ENCODE peak calls at places on chromosomes 1 and 21, in five cellular contexts. L is sigmoid colon, W is Karpas-422, K is pancreas, D is OCI-LY7. F is an unnamed sample.

GRCh38 chr1:224644553-224645154 is 28.5 kb downstream of the CNIH3 start:
- DNase-seq in L (no peak), W (peak; percentile 78), K (no peak), D (peak; percentile 64), F (no peak)

GRCh38 chr1:24097663-24098062 is 14.3 kb downstream of the MYOM3 start:
- DNase-seq in L (no peak), W (no peak), K (no peak), D (no peak), F (no peak)

GRCh38 chr1:100506221-100506620 is 31.7 kb upstream of the GPR88 start:
- DNase-seq in L (no peak), W (no peak), K (no peak), D (no peak), F (no peak)

GRCh38 chr1:237478842-237479241 is 411.9 kb downstream of the ZP4 start:
- DNase-seq in L (no peak), W (no peak), K (no peak), D (no peak), F (no peak)

GRCh38 chr1:18805116-18805515 is 54.3 kb downstream of the TAS1R2 start:
- DNase-seq in L (no peak), W (no peak), K (no peak), D (no peak), F (no peak)

GRCh38 chr1:236009857-236010256 is 55.0 kb downstream of the NID1 start:
- DNase-seq in L (no peak), W (no peak), K (no peak), D (no peak), F (no peak)

GRCh38 chr21:35559128-35559831 is 501.0 kb downstream of the SETD4 start:
- DNase-seq in L (no peak), W (no peak), K (no peak), D (no peak), F (no peak)

GRCh38 chr1:213176341-213176740 is 125.3 kb downstream of the RPS6KC1 start:
- DNase-seq in L (no peak), W (no peak), K (no peak), D (no peak), F (no peak)

GRCh38 chr1:184826001-184826400 is 71.3 kb upstream of the EDEM3 start:
- DNase-seq in L (no peak), W (no peak), K (no peak), D (no peak), F (no peak)

GRCh38 chr1:22114083-22115012 is 28.5 kb downstream of the WNT4 start:
- DNase-seq in L (peak; percentile 62), W (no peak), K (no peak), D (no peak), F (no peak)

GRCh38 chr1:7398982-7399381 is 372.1 kb upstream of the VAMP3 start:
- DNase-seq in L (no peak), W (no peak), K (no peak), D (no peak), F (no peak)

GRCh38 chr1:26161408-26162219 is 2.7 kb downstream of the FAM110D start:
- DNase-seq in L (no peak), W (no peak), K (peak; percentile 76), D (no peak), F (peak; percentile 40)

GRCh38 chr1:115706774-115707425 is 61.6 kb downstream of the CASQ2 start:
- DNase-seq in L (no peak), W (peak; percentile 81), K (no peak), D (peak; percentile 57), F (no peak)

GRCh38 chr1:17635811-17636210 is 96.3 kb downstream of the ARHGEF10L start:
- DNase-seq in L (peak; percentile 80), W (peak; percentile 71), K (no peak), D (peak; percentile 61), F (no peak)

GRCh38 chr1:230104395-230105244 is 37.6 kb downstream of the GALNT2 start:
- DNase-seq in L (peak; percentile 98), W (no peak), K (peak; percentile 97), D (peak; percentile 57), F (peak; percentile 63)

GRCh38 chr1:119737040-119737682 is 25.4 kb downstream of the PHGDH start:
- DNase-seq in L (no peak), W (no peak), K (peak; percentile 78), D (no peak), F (peak; percentile 55)

GRCh38 chr1:172399369-172400072 is 21.0 kb upstream of the C1orf105 start:
- DNase-seq in L (peak; percentile 90), W (peak; percentile 60), K (no peak), D (peak; percentile 48), F (no peak)

GRCh38 chr1:29426701-29427279 is 190.5 kb downstream of the PTPRU start:
- DNase-seq in L (peak; percentile 40), W (no peak), K (no peak), D (no peak), F (no peak)

GRCh38 chr1:93874025-93874651 is 4.9 kb downstream of the DNTTIP2 start:
- DNase-seq in L (no peak), W (peak; percentile 44), K (no peak), D (peak; percentile 28), F (no peak)

GRCh38 chr1:105591681-105592080 is 1464.8 kb upstream of the PRMT6 start:
- DNase-seq in L (no peak), W (no peak), K (no peak), D (no peak), F (no peak)

GRCh38 chr1:228316589-228317387 is 89.8 kb downstream of the TRIM11 start:
- DNase-seq in L (peak; percentile 59), W (no peak), K (peak; percentile 9), D (no peak), F (no peak)

GRCh38 chr21:45282283-45283018 is 5.2 kb downstream of the POFUT2 start:
- DNase-seq in L (no peak), W (no peak), K (no peak), D (no peak), F (no peak)

GRCh38 chr1:173476664-173477285 is 360 bp upstream of the PRDX6 start:
- DNase-seq in L (peak; percentile 97), W (peak; percentile 96), K (peak; percentile 92), D (peak; percentile 95), F (peak; percentile 95)

DNA sequence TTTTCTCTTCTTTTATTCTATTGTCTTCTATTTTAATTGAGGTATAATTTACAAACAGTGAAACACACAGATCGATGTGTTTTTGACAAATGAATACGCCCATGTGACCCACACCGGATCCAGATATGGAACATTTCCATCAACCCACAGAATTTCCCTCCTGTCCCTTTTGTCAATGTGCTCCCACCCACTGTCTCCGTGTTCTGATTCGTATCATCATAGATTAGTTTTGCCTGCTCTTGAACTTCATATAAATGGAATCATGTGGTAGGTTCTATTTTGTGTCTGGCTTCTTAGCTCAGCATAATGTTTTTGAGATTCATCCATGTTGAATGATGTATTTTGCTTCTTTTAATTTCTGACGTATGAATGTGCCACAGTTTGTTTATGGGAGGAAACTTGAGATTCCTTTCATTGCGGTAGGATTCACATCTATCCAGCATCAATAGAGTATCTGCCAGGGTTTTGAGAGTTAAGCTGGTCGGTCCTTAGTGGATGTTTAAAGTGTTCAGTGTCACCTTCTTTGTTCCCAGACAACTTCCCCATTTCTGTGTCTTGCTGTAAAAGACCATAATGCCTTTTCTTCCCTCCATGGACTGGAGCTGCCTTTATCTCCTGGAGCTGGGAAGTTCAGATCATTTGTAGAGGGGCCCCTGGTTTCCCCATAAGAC is 14.7 kb downstream of the NAV1 start:
- DNase-seq in L (no peak), W (no peak), K (no peak), D (no peak), F (no peak)
- H3K27ac ChIP-seq in L (peak overlapping the region; percentile 59), W (no peak overlapping the region), K (peak overlapping the region; percentile 41), D (no peak overlapping the region), F (peak overlapping the region; percentile 89)

GRCh38 chr1:1302951-1303509 is 4.7 kb downstream of the ACAP3 start:
- DNase-seq in L (no peak), W (no peak), K (no peak), D (no peak), F (no peak)

GRCh38 chr1:1305300-1306069 is 2.2 kb downstream of the ACAP3 start:
- DNase-seq in L (peak; percentile 92), W (peak; percentile 95), K (peak; percentile 65), D (peak; percentile 55), F (no peak)

GRCh38 chr1:1306070-1306660 is 1.6 kb downstream of the ACAP3 start:
- DNase-seq in L (no peak), W (peak; percentile 87), K (no peak), D (peak; percentile 62), F (no peak)

GRCh38 chr1:1303736-1304135 is 4.0 kb downstream of the ACAP3 start:
- DNase-seq in L (no peak), W (no peak), K (no peak), D (no peak), F (no peak)

DNA sequence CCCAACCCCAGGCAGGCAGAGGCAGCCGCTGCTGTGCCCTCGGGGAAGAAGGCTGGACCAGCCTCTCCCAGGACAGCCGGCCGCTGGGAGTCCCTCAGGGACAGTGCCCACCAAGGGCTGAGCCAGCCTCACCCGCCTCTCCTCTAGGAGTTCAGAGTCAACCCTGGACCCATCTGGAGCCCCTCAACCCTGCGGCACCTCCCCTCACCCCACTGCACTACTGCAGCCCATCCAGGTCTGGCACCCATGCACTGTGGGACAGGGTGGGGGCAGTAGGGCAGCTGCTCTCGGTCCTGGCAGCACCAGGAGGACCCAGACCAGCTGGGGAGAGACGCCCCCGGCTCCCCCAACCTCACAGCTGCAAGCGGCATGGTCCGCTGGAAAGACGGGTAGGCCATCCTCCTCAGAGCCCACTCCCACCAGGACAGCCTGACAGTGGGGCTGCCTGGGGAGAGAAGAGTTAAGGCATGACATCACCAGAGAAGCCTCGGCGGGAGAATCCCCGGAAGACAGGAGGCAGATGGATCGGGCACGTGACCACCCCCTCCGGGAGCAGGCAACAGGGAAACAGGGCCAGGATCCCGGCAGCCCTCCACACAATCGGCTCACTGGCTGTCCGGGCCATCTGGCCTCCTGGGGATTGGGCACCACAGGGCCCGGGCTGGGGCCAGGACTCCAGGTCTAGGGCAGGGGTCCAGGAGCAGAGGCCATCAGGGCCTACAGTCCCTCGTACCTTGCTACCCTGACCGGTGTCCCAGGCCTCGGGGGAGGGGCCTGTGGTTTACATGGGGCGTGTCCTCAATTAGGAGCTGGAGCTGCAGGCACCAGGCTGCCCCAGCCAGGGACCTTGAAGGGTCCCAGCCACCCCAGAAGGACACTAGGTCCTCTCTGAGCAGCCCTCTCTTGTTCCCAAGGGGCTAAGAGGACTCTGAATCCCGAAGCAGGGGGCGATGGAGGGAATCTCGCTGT is 3.1 kb downstream of the ACAP3 start:
- DNase-seq in L (peak; percentile 96), W (peak; percentile 61), K (no peak), D (no peak), F (peak; percentile 69)
- H3K27ac ChIP-seq in L (peak overlapping the region; percentile 92), W (peak overlapping the region; percentile 97), K (peak overlapping the region; percentile 73), D (peak overlapping the region; percentile 21), F (peak overlapping the region; percentile 94)

DNA sequence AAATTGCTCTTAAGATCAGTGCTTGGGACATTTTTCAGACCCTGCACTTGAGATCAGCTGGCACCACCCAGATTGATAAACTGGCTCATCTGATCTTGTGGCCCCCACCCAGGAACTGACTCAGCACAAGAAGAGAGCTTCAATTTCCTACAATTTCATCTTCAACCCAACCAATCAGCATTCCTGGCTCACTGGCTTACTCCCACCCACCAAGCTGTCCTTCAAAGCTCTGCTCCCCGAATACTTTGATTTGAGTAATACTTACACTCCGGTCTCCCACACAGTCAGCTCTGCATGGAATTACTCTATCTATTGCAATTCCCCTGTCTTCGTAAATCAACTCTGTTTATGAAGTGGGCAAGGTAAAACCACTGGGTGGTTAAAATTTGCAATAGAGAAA is 461.9 kb upstream of the RGS18 start:
- DNase-seq in L (no peak), W (no peak), K (no peak), D (no peak), F (no peak)
- H3K27ac ChIP-seq in L (no peak overlapping the region), W (no peak overlapping the region), K (no peak overlapping the region), D (no peak overlapping the region), F (no peak overlapping the region)

DNA sequence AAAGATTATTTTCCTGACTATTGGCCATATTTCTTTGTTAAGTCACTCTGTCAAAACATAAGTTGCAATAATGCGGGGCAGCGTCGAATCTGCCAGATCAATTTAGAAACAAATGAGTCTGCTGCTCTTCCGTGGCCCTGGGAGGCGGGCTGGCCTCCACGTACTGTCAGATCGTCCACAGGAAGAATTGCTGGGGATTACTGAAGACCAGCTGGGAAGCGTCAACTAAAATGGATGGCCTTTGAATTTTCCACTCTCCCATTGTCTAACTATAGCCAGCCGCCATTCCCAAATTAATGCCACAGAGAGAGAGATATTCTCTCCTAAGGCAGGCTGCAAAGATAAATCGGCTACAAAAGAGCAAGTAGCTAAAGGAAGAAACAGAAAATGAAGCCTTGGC is 560.2 kb downstream of the SMYD3 start:
- DNase-seq in L (peak; percentile 69), W (no peak), K (no peak), D (no peak), F (no peak)
- H3K27ac ChIP-seq in L (peak overlapping the region; percentile 30), W (no peak overlapping the region), K (no peak overlapping the region), D (no peak overlapping the region), F (no peak overlapping the region)

F was measured in substantia nigra.